ENCODE peak calls at places on chromosomes 3 and 15, in nine cellular contexts. X is SJSA1; Y is stimulated activated CD4-positive, alpha-beta T cell treated with anti-CD3 and anti-CD28 coated beads, Interleukin-15, amount 100 ng/mL, for 1 hour; U is EH; A is HEK293T; N is thyroid gland; F is NCI-H1092; G is RCC 7860; C is iris pigment epithelial cell. O is an unnamed sample.

GRCh38 chr3:24060055-24060454 is 115.0 kb downstream of the NR1D2 start:
- DNase-seq in X (no peak), Y (no peak), U (peak; percentile 81), A (no peak), N (peak; percentile 91), F (no peak), G (no peak), C (peak; percentile 18), O (no peak)

GRCh38 chr3:66165679-66166078 is 55.1 kb upstream of the SLC25A26 start:
- DNase-seq in X (no peak), Y (no peak), U (peak; percentile 9), A (no peak), N (no peak), F (no peak), G (no peak), C (no peak), O (no peak)

GRCh38 chr3:117853923-117854322 is 1144.3 kb downstream of the TUSC7 start:
- DNase-seq in X (peak; percentile 27), Y (no peak), U (peak; percentile 50), A (peak; percentile 4), N (no peak), F (peak; percentile 8), G (peak; percentile 22), C (peak; percentile 64), O (no peak)

GRCh38 chr3:48928679-48929078 is 10.0 kb downstream of the ARIH2 start:
- DNase-seq in X (no peak), Y (no peak), U (peak; percentile 47), A (no peak), N (no peak), F (no peak), G (no peak), C (peak; percentile 36), O (no peak)

GRCh38 chr3:148737104-148737525 is 39.4 kb downstream of the AGTR1 start:
- DNase-seq in X (no peak), Y (no peak), U (peak; percentile 32), A (no peak), N (no peak), F (no peak), G (peak; percentile 90), C (peak; percentile 28), O (no peak)

GRCh38 chr3:53196575-53197407 is 35.8 kb downstream of the PRKCD start:
- DNase-seq in X (no peak), Y (no peak), U (peak; percentile 57), A (no peak), N (no peak), F (no peak), G (peak; percentile 23), C (peak; percentile 59), O (no peak)

GRCh38 chr3:136818191-136818850 is 605 bp upstream of the SLC35G2 start:
- DNase-seq in X (peak; percentile 92), Y (no peak), U (peak; percentile 87), A (peak; percentile 31), N (peak; percentile 29), F (no peak), G (peak; percentile 89), C (peak; percentile 91), O (no peak)

GRCh38 chr15:70748281-70748747 is 15.0 kb downstream of the UACA start:
- DNase-seq in X (no peak), Y (no peak), U (peak; percentile 83), A (no peak), N (peak; percentile 61), F (no peak), G (no peak), C (no peak), O (no peak)

GRCh38 chr3:123152656-123153055 is 49.1 kb upstream of the SEC22A start:
- DNase-seq in X (no peak), Y (no peak), U (no peak), A (no peak), N (no peak), F (no peak), G (no peak), C (no peak), O (no peak)

GRCh38 chr3:177640319-177640997 is 443.2 kb upstream of the TBL1XR1 start:
- DNase-seq in X (no peak), Y (no peak), U (no peak), A (no peak), N (no peak), F (peak; percentile 43), G (no peak), C (no peak), O (no peak)

GRCh38 chr3:157631468-157631867 is 128.3 kb upstream of the VEPH1 start:
- DNase-seq in X (no peak), Y (no peak), U (peak; percentile 59), A (no peak), N (no peak), F (no peak), G (no peak), C (peak; percentile 23), O (no peak)

GRCh38 chr3:118641608-118642007 is 393.0 kb downstream of the IGSF11 start:
- DNase-seq in X (no peak), Y (no peak), U (no peak), A (no peak), N (no peak), F (peak; percentile 58), G (no peak), C (no peak), O (no peak)

GRCh38 chr15:74657846-74658245 is 38.0 kb downstream of the EDC3 start:
- DNase-seq in X (no peak), Y (no peak), U (peak; percentile 64), A (no peak), N (no peak), F (no peak), G (no peak), C (peak; percentile 63), O (no peak)

GRCh38 chr15:31437686-31438085 is 111.1 kb downstream of the KLF13 start:
- DNase-seq in X (no peak), Y (no peak), U (no peak), A (no peak), N (no peak), F (no peak), G (no peak), C (no peak), O (no peak)

GRCh38 chr3:126180477-126181397 is at the start of gene ALDH1L1:
- DNase-seq in X (no peak), Y (no peak), U (peak; percentile 47), A (no peak), N (peak; percentile 86), F (no peak), G (no peak), C (peak; percentile 59), O (peak; percentile 22)

GRCh38 chr15:53978248-53978906 is at the start of gene UNC13C:
- DNase-seq in X (no peak), Y (no peak), U (no peak), A (peak; percentile 6), N (peak; percentile 59), F (peak; percentile 14), G (peak; percentile 14), C (peak; percentile 1), O (no peak)

GRCh38 chr3:121545564-121546455 is at the start of gene POLQ:
- DNase-seq in X (peak; percentile 88), Y (peak; percentile 65), U (peak; percentile 95), A (peak; percentile 85), N (peak; percentile 89), F (peak; percentile 93), G (peak; percentile 81), C (peak; percentile 98), O (peak; percentile 62)

GRCh38 chr15:80549191-80549590 is 145.0 kb downstream of the ARNT2 start:
- DNase-seq in X (no peak), Y (no peak), U (peak; percentile 81), A (no peak), N (no peak), F (no peak), G (peak; percentile 65), C (peak; percentile 86), O (no peak)

GRCh38 chr3:13200951-13201350 is 127.7 kb upstream of the IQSEC1 start:
- DNase-seq in X (no peak), Y (no peak), U (no peak), A (no peak), N (no peak), F (no peak), G (no peak), C (no peak), O (no peak)

GRCh38 chr3:137224464-137224863 is 266.7 kb downstream of the IL20RB start:
- DNase-seq in X (no peak), Y (no peak), U (no peak), A (no peak), N (no peak), F (no peak), G (no peak), C (no peak), O (no peak)

GRCh38 chr3:132317229-132317948 is at the start of gene ACP3:
- DNase-seq in X (no peak), Y (no peak), U (peak; percentile 20), A (peak; percentile 44), N (peak; percentile 86), F (no peak), G (no peak), C (peak; percentile 88), O (no peak)

GRCh38 chr15:98583758-98584157 is 64.6 kb upstream of the IGF1R start:
- DNase-seq in X (no peak), Y (no peak), U (no peak), A (no peak), N (no peak), F (no peak), G (no peak), C (no peak), O (no peak)

GRCh38 chr3:83890039-83890762 is 1068.6 kb upstream of the CADM2 start:
- DNase-seq in X (no peak), Y (no peak), U (no peak), A (no peak), N (no peak), F (no peak), G (no peak), C (peak; percentile 88), O (no peak)

GRCh38 chr3:23845817-23846216 is 40.1 kb downstream of the UBE2E1 start:
- DNase-seq in X (no peak), Y (no peak), U (no peak), A (no peak), N (no peak), F (no peak), G (no peak), C (no peak), O (no peak)

GRCh38 chr15:43912991-43913927 is 86.5 kb downstream of the WDR76 start:
- DNase-seq in X (peak; percentile 94), Y (no peak), U (peak; percentile 99), A (no peak), N (no peak), F (no peak), G (peak; percentile 99), C (peak; percentile 98), O (no peak)

GRCh38 chr3:97658670-97659285 is 105.8 kb upstream of the ARL6 start:
- DNase-seq in X (no peak), Y (no peak), U (peak; percentile 5), A (peak; percentile 30), N (no peak), F (peak; percentile 57), G (peak; percentile 13), C (peak; percentile 23), O (no peak)

GRCh38 chr3:50318163-50318562 is 4.4 kb downstream of the HYAL2 start:
- DNase-seq in X (no peak), Y (no peak), U (no peak), A (no peak), N (no peak), F (no peak), G (no peak), C (no peak), O (no peak)

GRCh38 chr3:183698760-183699159 is 1.2 kb downstream of the YEATS2 start:
- DNase-seq in X (no peak), Y (no peak), U (peak; percentile 52), A (no peak), N (peak; percentile 25), F (no peak), G (no peak), C (peak; percentile 41), O (no peak)

GRCh38 chr3:155387571-155387970 is 94.1 kb upstream of the STRIT1 start:
- DNase-seq in X (peak; percentile 44), Y (no peak), U (no peak), A (no peak), N (no peak), F (no peak), G (no peak), C (no peak), O (no peak)

GRCh38 chr15:70247281-70247680 is 149.6 kb upstream of the TLE3 start:
- DNase-seq in X (no peak), Y (no peak), U (no peak), A (no peak), N (no peak), F (no peak), G (no peak), C (no peak), O (no peak)

GRCh38 chr3:48845170-48845569 is 2.5 kb downstream of the PRKAR2A start:
- DNase-seq in X (no peak), Y (no peak), U (no peak), A (peak; percentile 56), N (no peak), F (no peak), G (peak; percentile 50), C (no peak), O (no peak)